ENCODE peak calls at places on chromosomes 7 and 10, in eight cellular contexts. D is tibial nerve; T is CD8-positive, alpha-beta memory T cell; W is cardiac muscle cell; R is left ventricle myocardium inferior; S is hepatocyte; Q is aorta; F is K562. G is an unnamed sample. For H3K4me1, the result is how much of the 10 kb centered on the place peaks cover.

GRCh38 chr10:35194906-35195305 is 68.3 kb downstream of the CREM start:
- DNase-seq in D (no peak), T (peak), W (peak), R (no peak), S (peak), Q (no peak), F (peak), G (no peak)

GRCh38 chr10:77661674-77662073 is 24.1 kb upstream of the KCNMA1 start:
- DNase-seq in D (no peak), T (no peak), W (no peak), R (no peak), S (no peak), Q (no peak), F (no peak), G (no peak)

GRCh38 chr10:90817173-90817889 is 40.5 kb downstream of the HTR7 start:
- DNase-seq in D (no peak), T (no peak), W (peak), R (no peak), S (no peak), Q (no peak), F (no peak), G (no peak)

GRCh38 chr7:101823086-101823485 is 5.7 kb downstream of the CUX1 start:
- DNase-seq in D (no peak), T (no peak), W (no peak), R (no peak), S (no peak), Q (no peak), F (no peak), G (no peak)

GRCh38 chr10:89574348-89574747 is 39.0 kb upstream of the SLC16A12 start:
- DNase-seq in D (no peak), T (no peak), W (peak), R (no peak), S (no peak), Q (no peak), F (no peak), G (no peak)

GRCh38 chr7:46015107-46015868 is 94.2 kb upstream of the IGFBP3 start:
- DNase-seq in D (no peak), T (no peak), W (peak), R (peak), S (peak), Q (peak), F (no peak), G (no peak)

GRCh38 chr7:154698726-154699291 is 304.1 kb downstream of the PAXIP1 start:
- DNase-seq in D (no peak), T (no peak), W (no peak), R (no peak), S (no peak), Q (no peak), F (peak), G (no peak)

GRCh38 chr10:75088640-75089039 is 22.8 kb upstream of the SAMD8 start:
- DNase-seq in D (no peak), T (no peak), W (no peak), R (no peak), S (no peak), Q (no peak), F (no peak), G (no peak)

GRCh38 chr10:89513206-89513605 is 22.2 kb downstream of the SLC16A12 start:
- DNase-seq in D (no peak), T (no peak), W (no peak), R (no peak), S (no peak), Q (no peak), F (no peak), G (no peak)

GRCh38 chr7:91474074-91474473 is 209.8 kb downstream of the FZD1 start:
- DNase-seq in D (no peak), T (no peak), W (no peak), R (no peak), S (no peak), Q (no peak), F (no peak), G (no peak)

GRCh38 chr10:75528392-75528791 is 97.0 kb downstream of the LRMDA start:
- DNase-seq in D (no peak), T (no peak), W (no peak), R (no peak), S (no peak), Q (no peak), F (no peak), G (no peak)

GRCh38 chr10:1620803-1621202 is 116.5 kb downstream of the ADARB2 start:
- DNase-seq in D (no peak), T (no peak), W (no peak), R (no peak), S (no peak), Q (no peak), F (no peak), G (no peak)

GRCh38 chr7:40758590-40758989 is 623.8 kb downstream of the SUGCT start:
- DNase-seq in D (no peak), T (no peak), W (peak), R (no peak), S (no peak), Q (no peak), F (no peak), G (no peak)

GRCh38 chr10:71073451-71074175 is 138.8 kb upstream of the UNC5B start:
- DNase-seq in D (no peak), T (no peak), W (no peak), R (no peak), S (no peak), Q (peak), F (no peak), G (no peak)

GRCh38 chr10:68105820-68106219 is 3.5 kb upstream of the MYPN start:
- DNase-seq in D (no peak), T (no peak), W (peak), R (no peak), S (no peak), Q (no peak), F (no peak), G (no peak)

GRCh38 chr7:5431485-5432118 is 8.0 kb upstream of the TNRC18 start:
- DNase-seq in D (no peak), T (no peak), W (no peak), R (no peak), S (no peak), Q (no peak), F (no peak), G (no peak)

GRCh38 chr10:126092806-126093205 is 196.4 kb downstream of the FANK1 start:
- DNase-seq in D (no peak), T (no peak), W (peak), R (no peak), S (no peak), Q (no peak), F (no peak), G (no peak)

GRCh38 chr10:94066411-94066810 is 72.7 kb downstream of the PLCE1 start:
- DNase-seq in D (peak), T (no peak), W (peak), R (no peak), S (peak), Q (no peak), F (peak), G (no peak)

GRCh38 chr10:51685768-51686167 is 13.6 kb downstream of the CSTF2T start:
- DNase-seq in D (no peak), T (no peak), W (peak), R (no peak), S (no peak), Q (no peak), F (no peak), G (no peak)

GRCh38 chr7:25913574-25914224 is 238.3 kb upstream of the NFE2L3 start:
- DNase-seq in D (no peak), T (no peak), W (no peak), R (no peak), S (no peak), Q (no peak), F (no peak), G (no peak)
- H3K27ac ChIP-seq in D (no peak), T (no peak), W (no peak), R (no peak), S (no peak), Q (no peak), F (no peak), G (no peak)

GRCh38 chr7:106114735-106115383 is 2.7 kb upstream of the SYPL1 start:
- DNase-seq in D (no peak), T (no peak), W (no peak), R (no peak), S (no peak), Q (no peak), F (no peak), G (no peak)

GRCh38 chr7:106112972-106113421 is 885 bp upstream of the SYPL1 start:
- DNase-seq in D (no peak), T (no peak), W (no peak), R (no peak), S (no peak), Q (no peak), F (no peak), G (no peak)

GRCh38 chr7:106119719-106120118 is 7.6 kb upstream of the SYPL1 start:
- DNase-seq in D (no peak), T (no peak), W (no peak), R (no peak), S (no peak), Q (no peak), F (no peak), G (no peak)

GRCh38 chr7:106117767-106118544 is 5.8 kb upstream of the SYPL1 start:
- DNase-seq in D (no peak), T (no peak), W (no peak), R (no peak), S (no peak), Q (no peak), F (no peak), G (no peak)

DNA sequence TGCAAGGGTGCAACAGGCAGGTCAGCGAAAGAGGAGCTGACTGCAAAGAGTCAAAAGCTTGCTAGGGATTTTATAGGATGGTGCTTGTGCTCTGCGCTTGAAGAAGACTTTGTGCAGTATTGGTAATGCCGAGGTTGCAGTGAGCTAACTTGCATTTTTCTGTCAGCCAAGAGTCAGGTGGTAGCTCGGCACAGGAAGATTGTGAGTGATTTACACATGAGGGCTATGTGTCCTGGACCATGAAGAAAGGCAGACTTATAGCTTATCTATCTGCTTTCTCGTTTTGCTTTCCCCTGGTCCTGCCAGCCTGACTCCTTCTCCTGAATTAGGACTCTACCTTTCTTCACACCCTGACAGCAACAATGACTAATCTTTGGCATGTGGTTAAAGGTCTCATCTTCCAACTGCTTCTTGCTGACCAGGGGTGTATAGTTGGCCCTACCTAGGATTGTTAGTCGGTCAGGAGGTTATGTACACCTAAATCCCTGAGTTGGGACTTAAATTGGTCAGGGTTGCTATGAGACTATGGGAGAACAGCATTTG is 4.1 kb upstream of the SYPL1 start:
- DNase-seq in D (no peak), T (no peak), W (no peak), R (no peak), S (no peak), Q (no peak), F (no peak), G (no peak)
- H3K4me1 ChIP-seq in D (under half), T (under half), W (under half), R (under half), S (under half), Q (under half), F (under half), G (under half)

GRCh38 chr7:47326220-47326619 is 255.7 kb downstream of the TNS3 start:
- DNase-seq in D (no peak), T (no peak), W (peak), R (no peak), S (peak), Q (peak), F (no peak), G (no peak)

GRCh38 chr7:47327306-47327697 is 254.6 kb downstream of the TNS3 start:
- DNase-seq in D (no peak), T (no peak), W (peak), R (peak), S (no peak), Q (peak), F (no peak), G (no peak)

GRCh38 chr7:47327698-47328391 is 254.1 kb downstream of the TNS3 start:
- DNase-seq in D (peak), T (no peak), W (peak), R (peak), S (peak), Q (peak), F (no peak), G (peak)

GRCh38 chr7:47325337-47325736 is 256.6 kb downstream of the TNS3 start:
- DNase-seq in D (no peak), T (no peak), W (no peak), R (no peak), S (peak), Q (peak), F (no peak), G (no peak)

DNA sequence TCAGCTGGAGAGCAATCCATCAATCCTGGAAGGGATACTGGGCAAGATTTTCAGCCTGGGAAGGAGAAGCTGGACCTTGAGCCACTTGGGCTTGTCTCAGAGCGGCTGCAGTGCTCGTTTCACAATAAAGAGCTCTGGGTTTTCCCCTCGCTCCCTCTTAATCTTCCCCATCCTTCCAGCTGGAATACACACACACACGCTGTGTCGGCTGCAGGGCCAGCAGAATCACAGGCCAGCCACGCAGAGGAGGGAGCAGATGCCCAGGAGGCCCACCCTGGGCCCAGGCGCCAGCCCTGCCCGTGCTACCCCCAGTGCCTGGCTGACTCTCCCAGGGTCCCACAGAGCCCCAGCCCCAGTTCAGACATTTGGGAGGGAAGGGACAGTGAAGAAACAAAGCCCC is 255.1 kb downstream of the TNS3 start:
- DNase-seq in D (peak), T (no peak), W (peak), R (peak), S (peak), Q (peak), F (no peak), G (no peak)
- H3K4me3 ChIP-seq in D (peak), T (no peak), W (peak), R (peak), S (no peak), Q (no peak), F (no peak), G (peak)

GRCh38 chr10:97922378-97922758 is 72.7 kb downstream of the GOLGA7B start:
- DNase-seq in D (no peak), T (no peak), W (no peak), R (no peak), S (no peak), Q (peak), F (no peak), G (no peak)
- H3K27ac ChIP-seq in D (no peak), T (no peak), W (no peak), R (peak), S (no peak), Q (no peak), F (no peak), G (peak)

DNA sequence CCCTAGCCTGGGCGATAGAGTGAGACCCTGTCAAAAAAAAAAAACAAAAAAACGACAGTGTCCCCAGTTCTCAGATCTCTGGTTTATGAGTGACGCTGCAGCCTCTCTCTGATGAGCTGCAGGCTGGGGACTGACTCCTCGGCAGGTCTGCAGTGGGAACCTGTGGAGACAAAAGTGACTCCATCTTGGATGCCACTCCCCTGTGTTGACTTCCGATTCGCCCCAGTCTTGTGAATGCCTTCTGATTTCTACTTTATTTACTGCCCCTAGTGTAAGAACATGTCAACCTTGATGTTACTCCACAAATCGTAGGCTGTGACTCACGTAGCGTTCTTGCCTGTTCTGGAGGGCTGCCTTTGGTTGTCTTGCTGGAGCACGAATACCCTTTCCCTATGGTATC is 6.2 kb downstream of the TACR2 start:
- DNase-seq in D (no peak), T (no peak), W (no peak), R (no peak), S (no peak), Q (peak), F (no peak), G (no peak)
- H3K4me1 ChIP-seq in D (under half), T (under half), W (under half), R (half or more), S (under half), Q (under half), F (under half), G (under half)

GRCh38 chr10:13161267-13162012 is at the start of gene MCM10:
- DNase-seq in D (peak), T (peak), W (peak), R (peak), S (peak), Q (peak), F (peak), G (peak)

GRCh38 chr10:13163859-13164258 is 2.5 kb downstream of the MCM10 start:
- DNase-seq in D (no peak), T (no peak), W (no peak), R (no peak), S (no peak), Q (no peak), F (no peak), G (no peak)

GRCh38 chr10:13165177-13165576 is 3.8 kb downstream of the MCM10 start:
- DNase-seq in D (no peak), T (no peak), W (peak), R (no peak), S (no peak), Q (no peak), F (no peak), G (no peak)

GRCh38 chr10:13160934-13161266 is 458 bp upstream of the MCM10 start:
- DNase-seq in D (no peak), T (no peak), W (no peak), R (no peak), S (no peak), Q (no peak), F (no peak), G (no peak)

DNA sequence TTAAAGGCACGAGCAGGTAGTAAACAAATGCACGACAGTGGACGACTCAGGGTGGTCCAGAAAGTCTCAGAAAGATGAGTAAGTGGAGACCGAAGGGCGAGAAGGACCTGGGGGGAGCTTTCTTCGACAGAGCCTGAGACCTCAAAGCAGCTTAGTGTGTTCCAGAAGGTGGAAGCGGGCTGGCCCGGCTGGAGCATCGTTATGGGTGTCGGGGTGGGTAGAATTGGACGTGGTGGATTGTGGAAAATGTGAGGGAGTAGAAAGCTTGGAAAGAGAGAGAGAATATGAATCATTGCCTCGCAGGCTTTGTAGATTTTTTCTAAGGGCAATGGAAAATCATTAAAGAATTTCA is 631 bp downstream of the MCM10 start:
- DNase-seq in D (no peak), T (no peak), W (no peak), R (no peak), S (no peak), Q (no peak), F (peak), G (no peak)
- H3K4me3 ChIP-seq in D (peak), T (peak), W (peak), R (peak), S (peak), Q (no peak), F (peak), G (no peak)

DNA sequence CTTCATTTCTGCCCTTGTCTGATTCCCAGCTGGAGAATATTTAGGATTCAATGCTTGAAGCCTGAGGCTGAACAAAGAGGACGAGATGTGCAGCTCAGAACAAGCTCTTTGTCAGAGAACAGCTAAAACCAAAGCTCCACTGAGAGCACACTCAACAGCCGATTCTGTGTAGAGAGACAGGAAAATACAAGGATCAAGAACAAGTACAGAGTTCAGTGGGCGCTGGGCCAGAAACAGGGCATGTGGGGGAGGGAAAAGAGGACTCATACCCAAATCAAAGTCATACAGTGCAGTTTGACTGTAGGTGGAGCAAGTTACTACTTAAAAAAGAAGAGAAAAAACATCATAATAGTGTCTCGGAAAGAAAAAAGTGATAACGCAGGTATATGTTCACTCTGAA is at the start of gene AGMO:
- DNase-seq in D (peak), T (no peak), W (peak), R (peak), S (peak), Q (peak), F (no peak), G (peak)
- H3K27ac ChIP-seq in D (peak), T (no peak), W (no peak), R (peak), S (peak), Q (peak), F (no peak), G (peak)

G was measured in right atrium auricular region.